ENCODE peak calls at places on chromosomes 1 and 21, in ten cellular contexts. L is stimulated activated CD4-positive, alpha-beta T cell treated with anti-CD3 and anti-CD28 coated beads, Interleukin-15, amount 100 ng/mL, for 1 hour; I is HFF-Myc; H is left ventricle myocardium inferior; S is T-helper 17 cell; P is tibial nerve; W is Caki2; B is T follicular helper cell; G is foreskin fibroblast; T is GM04504. R is an unnamed sample.

GRCh38 chr1:59707216-59707615 is 107.5 kb upstream of the HOOK1 start:
- DNase-seq in S (no peak), I (peak; percentile 91), T (peak; percentile 91), W (peak; percentile 58), L (no peak), G (peak; percentile 97), B (no peak), H (peak; percentile 39), P (peak; percentile 58), R (peak; percentile 82)

GRCh38 chr1:6168947-6169586 is 11.1 kb downstream of the CHD5 start:
- DNase-seq in S (no peak), P (no peak), G (no peak), W (no peak), B (no peak), H (no peak), T (no peak), L (no peak), I (no peak), R (no peak)

GRCh38 chr21:15740383-15740782 is 10.6 kb downstream of the USP25 start:
- DNase-seq in B (no peak), L (no peak), W (no peak), S (no peak), T (no peak), P (no peak), G (no peak), I (no peak), H (no peak), R (no peak)

GRCh38 chr1:59156526-59157196 is 140.2 kb upstream of the FGGY start:
- DNase-seq in T (no peak), B (no peak), P (no peak), G (no peak), L (no peak), H (no peak), W (no peak), S (no peak), I (no peak), R (no peak)

GRCh38 chr1:48526045-48526714 is 54.2 kb upstream of the SPATA6 start:
- DNase-seq in L (no peak), P (peak; percentile 30), G (peak; percentile 68), W (no peak), I (no peak), S (no peak), B (no peak), H (no peak), T (no peak), R (no peak)

GRCh38 chr1:10471411-10472219 is 714 bp downstream of the DFFA start:
- DNase-seq in I (no peak), L (no peak), B (no peak), T (no peak), W (peak; percentile 13), G (peak; percentile 64), S (no peak), H (no peak), P (no peak), R (no peak)

GRCh38 chr21:17513214-17514123 is 626 bp downstream of the CXADR start:
- DNase-seq in H (no peak), S (no peak), G (peak; percentile 49), L (peak; percentile 10), B (no peak), T (no peak), I (no peak), P (no peak), W (peak; percentile 61), R (no peak)

GRCh38 chr1:61361971-61362370 is 279.6 kb downstream of the NFIA start:
- DNase-seq in B (no peak), L (no peak), G (no peak), S (no peak), I (no peak), H (no peak), T (no peak), P (no peak), W (no peak), R (no peak)

GRCh38 chr1:186175588-186175987 is 199.5 kb downstream of the TPR start:
- DNase-seq in P (no peak), W (no peak), G (peak; percentile 48), I (no peak), S (no peak), L (no peak), H (no peak), T (no peak), B (no peak), R (no peak)

R was measured in BJ.